ENCODE peak calls at places on chromosomes 6 and 20, in seven cellular contexts. F, P, W, E, L, H and K are unnamed samples.

GRCh38 chr20:46563170-46563847 is 12.9 kb upstream of the OCSTAMP start:
- DNase-seq in F (peak; percentile 70), P (no peak), W (peak; percentile 27), E (peak; percentile 38), L (no peak), H (no peak), K (no peak)

GRCh38 chr20:63319164-63320040 is 26.4 kb downstream of the COL20A1 start:
- DNase-seq in F (no peak), P (no peak), W (no peak), E (no peak), L (no peak), H (no peak), K (no peak)

GRCh38 chr6:161130606-161131005 is 139.0 kb downstream of the MAP3K4 start:
- DNase-seq in F (no peak), P (no peak), W (no peak), E (no peak), L (no peak), H (no peak), K (no peak)

GRCh38 chr6:100137759-100138158 is 143.7 kb upstream of the MCHR2 start:
- DNase-seq in F (no peak), P (no peak), W (no peak), E (no peak), L (no peak), H (no peak), K (no peak)

GRCh38 chr6:125808060-125808459 is 17.3 kb downstream of the NCOA7 start:
- DNase-seq in F (no peak), P (no peak), W (no peak), E (no peak), L (no peak), H (no peak), K (no peak)

GRCh38 chr6:87540541-87540940 is 49.2 kb downstream of the RARS2 start:
- DNase-seq in F (no peak), P (no peak), W (no peak), E (no peak), L (no peak), H (no peak), K (no peak)

GRCh38 chr6:22827760-22828159 is 258.4 kb downstream of the HDGFL1 start:
- DNase-seq in F (no peak), P (no peak), W (no peak), E (no peak), L (no peak), H (no peak), K (no peak)

GRCh38 chr20:48054051-48054450 is 268.8 kb upstream of the SULF2 start:
- DNase-seq in F (no peak), P (no peak), W (no peak), E (no peak), L (no peak), H (no peak), K (no peak)

GRCh38 chr20:31717478-31717946 is 5.2 kb downstream of the BCL2L1 start:
- DNase-seq in F (no peak), P (no peak), W (no peak), E (no peak), L (peak; percentile 9), H (no peak), K (no peak)

GRCh38 chr6:12311106-12311505 is 20.9 kb downstream of the EDN1 start:
- DNase-seq in F (no peak), P (no peak), W (no peak), E (peak; percentile 29), L (no peak), H (no peak), K (no peak)

GRCh38 chr6:118307581-118307980 is 240.5 kb upstream of the PLN start:
- DNase-seq in F (no peak), P (no peak), W (no peak), E (no peak), L (no peak), H (no peak), K (no peak)

GRCh38 chr20:24289737-24290481 is 179.5 kb upstream of the SYNDIG1 start:
- DNase-seq in F (no peak), P (no peak), W (no peak), E (no peak), L (no peak), H (no peak), K (no peak)

GRCh38 chr20:25037288-25038102 is 20.4 kb downstream of the ACSS1 start:
- DNase-seq in F (no peak), P (no peak), W (no peak), E (no peak), L (no peak), H (no peak), K (no peak)

GRCh38 chr6:42921801-42922200 is 5.9 kb downstream of the PTCRA start:
- DNase-seq in F (no peak), P (no peak), W (no peak), E (no peak), L (no peak), H (no peak), K (no peak)

GRCh38 chr6:3119040-3119723 is 671 bp downstream of the BPHL start:
- DNase-seq in F (no peak), P (no peak), W (no peak), E (peak; percentile 52), L (no peak), H (no peak), K (no peak)